ENCODE peak calls at places on chromosomes 11 and 22, in seven cellular contexts. F is effector memory CD4-positive, alpha-beta T cell; G is sigmoid colon; V is ELR; R is lung; B is hepatocyte; I is testis. A is an unnamed sample.

GRCh38 chr11:3195251-3196160 is 23.1 kb downstream of the MRGPRG start:
- DNase-seq in F (no peak), G (peak), V (peak), R (no peak), B (no peak), I (no peak), A (no peak)

GRCh38 chr11:98600103-98600502 is 420.6 kb upstream of the CNTN5 start:
- DNase-seq in F (no peak), G (no peak), V (no peak), R (no peak), B (no peak), I (no peak), A (no peak)

GRCh38 chr22:49972163-49973017 is 11.8 kb downstream of the PIM3 start:
- DNase-seq in F (no peak), G (peak), V (no peak), R (no peak), B (peak), I (no peak), A (no peak)

GRCh38 chr22:44732661-44733060 is 19.7 kb upstream of the ARHGAP8 start:
- DNase-seq in F (no peak), G (no peak), V (no peak), R (no peak), B (no peak), I (no peak), A (no peak)

GRCh38 chr11:17692931-17693330 is 26.4 kb upstream of the MYOD1 start:
- DNase-seq in F (no peak), G (no peak), V (no peak), R (no peak), B (no peak), I (no peak), A (no peak)

GRCh38 chr11:2567026-2567671 is 122.3 kb downstream of the KCNQ1 start:
- DNase-seq in F (no peak), G (peak), V (no peak), R (no peak), B (no peak), I (no peak), A (no peak)

GRCh38 chr11:33651555-33651954 is 49.1 kb downstream of the C11orf91 start:
- DNase-seq in F (no peak), G (no peak), V (no peak), R (no peak), B (no peak), I (no peak), A (no peak)

GRCh38 chr22:49351761-49352221 is 475.9 kb downstream of the BRD1 start:
- DNase-seq in F (no peak), G (no peak), V (no peak), R (no peak), B (no peak), I (no peak), A (no peak)

GRCh38 chr11:97620012-97620411 is 1230.2 kb downstream of the JRKL start:
- DNase-seq in F (no peak), G (no peak), V (no peak), R (no peak), B (no peak), I (no peak), A (no peak)

GRCh38 chr11:95175969-95176368 is 55.0 kb downstream of the SESN3 start:
- DNase-seq in F (no peak), G (no peak), V (no peak), R (no peak), B (no peak), I (no peak), A (no peak)

GRCh38 chr11:16800382-16800781 is 61.9 kb downstream of the C11orf58 start:
- DNase-seq in F (no peak), G (no peak), V (no peak), R (no peak), B (no peak), I (no peak), A (no peak)

GRCh38 chr11:65785329-65786007 is 1.4 kb upstream of the OVOL1 start:
- DNase-seq in F (no peak), G (no peak), V (no peak), R (no peak), B (no peak), I (no peak), A (no peak)

GRCh38 chr11:103878646-103879045 is 157.8 kb upstream of the DDI1 start:
- DNase-seq in F (no peak), G (no peak), V (no peak), R (no peak), B (no peak), I (no peak), A (no peak)

GRCh38 chr22:20449819-20450550 is 12.4 kb upstream of the SCARF2 start:
- DNase-seq in F (no peak), G (no peak), V (no peak), R (no peak), B (no peak), I (no peak), A (no peak)

GRCh38 chr22:33409134-33409533 is 351.0 kb upstream of the SYN3 start:
- DNase-seq in F (no peak), G (no peak), V (no peak), R (no peak), B (no peak), I (no peak), A (no peak)

GRCh38 chr22:49005557-49005956 is 822.1 kb downstream of the BRD1 start:
- DNase-seq in F (no peak), G (no peak), V (no peak), R (no peak), B (no peak), I (no peak), A (no peak)

GRCh38 chr22:33467718-33468117 is 409.5 kb upstream of the SYN3 start:
- DNase-seq in F (no peak), G (no peak), V (no peak), R (no peak), B (no peak), I (no peak), A (no peak)

GRCh38 chr22:48794906-48795305 is 1032.8 kb downstream of the BRD1 start:
- DNase-seq in F (no peak), G (peak), V (no peak), R (peak), B (no peak), I (no peak), A (no peak)

GRCh38 chr22:25627271-25627848 is 62.9 kb downstream of the GRK3 start:
- DNase-seq in F (no peak), G (no peak), V (no peak), R (no peak), B (no peak), I (no peak), A (no peak)

GRCh38 chr22:26273011-26273675 is 103.9 kb downstream of the SEZ6L start:
- DNase-seq in F (no peak), G (no peak), V (no peak), R (no peak), B (no peak), I (no peak), A (no peak)

GRCh38 chr22:17786435-17787158 is 12.3 kb upstream of the BID start:
- DNase-seq in F (no peak), G (peak), V (no peak), R (no peak), B (peak), I (peak), A (peak)

GRCh38 chr22:17397756-17398155 is 28.5 kb downstream of the CECR2 start:
- DNase-seq in F (no peak), G (no peak), V (no peak), R (no peak), B (no peak), I (no peak), A (no peak)

GRCh38 chr11:119483881-119484371 is 61.0 kb upstream of the THY1 start:
- DNase-seq in F (no peak), G (peak), V (no peak), R (no peak), B (no peak), I (no peak), A (no peak)

GRCh38 chr11:118205979-118206611 is 18.7 kb downstream of the JAML start:
- DNase-seq in F (no peak), G (no peak), V (no peak), R (no peak), B (no peak), I (no peak), A (no peak)

GRCh38 chr11:20443596-20443995 is 56.1 kb downstream of the PRMT3 start:
- DNase-seq in F (no peak), G (no peak), V (peak), R (no peak), B (peak), I (no peak), A (no peak)

GRCh38 chr11:4495487-4495886 is 13.0 kb downstream of the OR52K1 start:
- DNase-seq in F (no peak), G (no peak), V (peak), R (no peak), B (peak), I (no peak), A (no peak)

GRCh38 chr11:2885017-2885675 is 429 bp downstream of the CDKN1C start:
- DNase-seq in F (peak), G (peak), V (peak), R (no peak), B (peak), I (peak), A (peak)

GRCh38 chr11:11043676-11044075 is 185.8 kb upstream of the ZBED5 start:
- DNase-seq in F (no peak), G (no peak), V (no peak), R (no peak), B (no peak), I (no peak), A (no peak)

GRCh38 chr11:33040127-33040861 is 922 bp downstream of the TCP11L1 start:
- DNase-seq in F (peak), G (no peak), V (peak), R (no peak), B (peak), I (no peak), A (no peak)

A was measured in mucosa of gallbladder.